ENCODE peak calls at places on chromosomes 11 and 22, in four cellular contexts. One of them, this sample, is unnamed.

GRCh38 chr11:126147268-126148111 is 64.0 kb downstream of the RPUSD4 start:
- DNase-seq in esophagus muscularis mucosa: no peak
- DNase-seq in A549: no peak
- DNase-seq in sigmoid colon: peak
- DNase-seq in this sample: no peak

GRCh38 chr11:808427-809286 is 1.1 kb upstream of the RPLP2 start:
- DNase-seq in esophagus muscularis mucosa: no peak
- DNase-seq in A549: peak
- DNase-seq in sigmoid colon: peak
- DNase-seq in this sample: no peak

GRCh38 chr11:94895971-94896370 is 77.4 kb downstream of the CWC15 start:
- DNase-seq in esophagus muscularis mucosa: no peak
- DNase-seq in A549: no peak
- DNase-seq in sigmoid colon: no peak
- DNase-seq in this sample: no peak

GRCh38 chr22:36475341-36475740 is 6.1 kb downstream of the TXN2 start:
- DNase-seq in esophagus muscularis mucosa: no peak
- DNase-seq in A549: no peak
- DNase-seq in sigmoid colon: no peak
- DNase-seq in this sample: no peak

GRCh38 chr11:69382131-69383128 is 88.5 kb downstream of the MYEOV start:
- DNase-seq in esophagus muscularis mucosa: no peak
- DNase-seq in A549: no peak
- DNase-seq in sigmoid colon: peak
- DNase-seq in this sample: peak

GRCh38 chr22:27100789-27101188 is 443.4 kb downstream of the MIAT start:
- DNase-seq in esophagus muscularis mucosa: no peak
- DNase-seq in A549: no peak
- DNase-seq in sigmoid colon: peak
- DNase-seq in this sample: no peak

GRCh38 chr22:40345801-40346177 is 511 bp upstream of the ADSL start:
- DNase-seq in esophagus muscularis mucosa: no peak
- DNase-seq in A549: no peak
- DNase-seq in sigmoid colon: no peak
- DNase-seq in this sample: no peak

GRCh38 chr11:130435671-130436070 is 7.3 kb upstream of the ADAMTS8 start:
- DNase-seq in esophagus muscularis mucosa: no peak
- DNase-seq in A549: no peak
- DNase-seq in sigmoid colon: no peak
- DNase-seq in this sample: no peak

DNA sequence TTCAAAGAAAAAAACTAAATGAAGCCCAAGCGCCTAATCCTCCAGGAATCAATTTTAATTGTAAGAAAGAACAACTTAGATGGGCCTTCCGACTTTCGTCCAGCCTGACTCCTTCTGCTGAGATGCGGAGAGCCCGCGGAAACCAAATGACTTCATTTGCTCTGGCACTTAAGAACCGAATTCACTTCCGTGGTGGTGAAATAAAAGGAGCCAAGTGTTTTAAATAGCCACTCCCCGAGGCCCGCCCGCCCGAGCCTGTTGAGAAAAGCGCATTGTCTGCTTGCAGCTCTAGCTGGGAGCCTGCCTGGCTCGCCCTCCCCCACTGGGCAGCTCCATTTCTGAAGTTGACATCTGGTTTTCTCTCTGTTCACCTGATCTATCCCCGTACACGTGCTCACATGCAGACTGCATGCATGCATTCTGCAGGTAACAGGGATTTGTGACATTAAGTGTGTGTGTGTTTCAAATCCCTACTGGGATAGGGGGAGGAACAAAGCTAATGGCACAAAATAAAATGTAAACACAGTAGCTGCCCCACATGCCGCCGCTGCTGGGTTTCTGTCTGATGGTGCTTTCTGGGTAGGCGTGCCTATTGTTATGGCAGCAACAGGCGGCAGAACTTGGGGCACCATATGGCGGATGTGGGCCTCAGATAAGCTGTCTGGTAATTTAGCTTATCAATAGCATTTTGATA is 6.2 kb downstream of the TEAD1 start:
- DNase-seq in esophagus muscularis mucosa: no peak
- DNase-seq in A549: no peak
- DNase-seq in sigmoid colon: peak
- DNase-seq in this sample: peak
- H3K4me3 ChIP-seq in esophagus muscularis mucosa: no peak
- H3K4me3 ChIP-seq in A549: peak
- H3K4me3 ChIP-seq in sigmoid colon: peak
- H3K4me3 ChIP-seq in this sample: no peak

GRCh38 chr11:9758676-9759518 is 95.0 kb downstream of the SWAP70 start:
- DNase-seq in esophagus muscularis mucosa: no peak
- DNase-seq in A549: peak
- DNase-seq in sigmoid colon: peak
- DNase-seq in this sample: peak
- TF ChIP-seq POLR2A in esophagus muscularis mucosa: no peak
- TF ChIP-seq POLR2A in A549: peak
- TF ChIP-seq POLR2A in sigmoid colon: no peak
- TF ChIP-seq POLR2A in this sample: no peak

DNA sequence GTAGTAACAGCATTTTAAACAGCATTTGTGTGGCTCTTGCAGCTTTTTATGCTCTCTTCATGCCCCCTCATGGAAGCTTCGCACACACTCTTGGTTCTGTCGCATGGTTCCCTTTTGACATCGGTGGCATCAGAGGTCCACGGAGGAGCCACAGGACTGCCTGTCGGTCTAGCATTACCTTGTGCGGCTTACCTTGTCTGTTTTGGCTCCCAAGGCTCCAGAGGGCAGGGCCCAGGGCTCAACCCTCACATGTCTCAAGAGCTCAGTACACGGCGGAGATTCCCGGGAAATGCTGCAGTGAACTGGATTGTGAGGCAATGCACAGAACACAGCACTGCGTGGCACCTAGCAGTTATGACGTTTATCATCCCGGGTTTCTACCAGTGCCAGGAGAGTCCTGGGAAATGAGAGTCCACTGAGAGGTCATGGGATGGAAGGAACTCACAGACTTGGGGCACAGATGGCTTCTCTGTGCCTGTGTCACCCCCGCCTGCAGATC is 1015.8 kb downstream of the TBC1D22A start:
- DNase-seq in esophagus muscularis mucosa: peak
- DNase-seq in A549: no peak
- DNase-seq in sigmoid colon: no peak
- DNase-seq in this sample: peak
- TF ChIP-seq CTCF in esophagus muscularis mucosa: no peak
- TF ChIP-seq CTCF in A549: no peak
- TF ChIP-seq CTCF in sigmoid colon: no peak
- TF ChIP-seq CTCF in this sample: no peak

DNA sequence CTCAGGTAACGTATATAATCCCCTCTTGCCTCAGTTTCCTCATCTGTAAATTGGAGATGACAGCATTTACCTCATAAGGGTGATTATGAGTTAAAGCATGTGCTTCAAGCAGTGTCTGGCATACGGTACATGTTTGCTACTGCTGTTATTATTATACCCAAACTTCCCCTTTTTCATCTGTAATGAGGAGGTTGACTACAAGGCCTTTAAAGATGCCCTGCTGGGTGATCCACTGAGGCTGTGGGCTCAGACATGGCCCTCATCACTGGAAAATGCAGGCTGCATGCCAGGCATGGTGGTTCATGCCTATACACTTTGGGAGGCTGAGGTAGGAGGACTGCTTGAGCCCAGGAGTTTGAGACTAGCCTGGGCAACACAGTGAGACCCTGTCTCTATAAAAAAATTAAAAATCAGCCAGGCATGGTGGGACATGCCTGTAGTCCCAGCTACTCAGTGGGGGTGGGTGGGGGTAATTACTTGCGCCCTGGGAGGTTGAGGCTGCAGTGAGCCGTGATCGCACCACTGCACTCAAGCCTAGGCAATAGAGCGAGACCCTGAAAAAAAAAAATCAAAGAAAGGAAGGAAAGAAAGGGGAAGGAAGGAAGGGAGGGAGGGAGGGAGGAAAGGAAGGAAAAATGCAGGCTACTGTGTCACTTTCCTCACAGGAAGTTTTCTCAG is 4.3 kb downstream of the PIK3IP1 start:
- DNase-seq in esophagus muscularis mucosa: no peak
- DNase-seq in A549: no peak
- DNase-seq in sigmoid colon: peak
- DNase-seq in this sample: peak
- H3K4me3 ChIP-seq in esophagus muscularis mucosa: no peak
- H3K4me3 ChIP-seq in A549: no peak
- H3K4me3 ChIP-seq in sigmoid colon: no peak
- H3K4me3 ChIP-seq in this sample: no peak

GRCh38 chr11:123430736-123431356 is 777 bp downstream of the GRAMD1B start:
- DNase-seq in esophagus muscularis mucosa: no peak
- DNase-seq in A549: peak
- DNase-seq in sigmoid colon: peak
- DNase-seq in this sample: peak
- TF ChIP-seq POLR2A in esophagus muscularis mucosa: no peak
- TF ChIP-seq POLR2A in A549: peak
- TF ChIP-seq POLR2A in sigmoid colon: peak
- TF ChIP-seq POLR2A in this sample: no peak

DNA sequence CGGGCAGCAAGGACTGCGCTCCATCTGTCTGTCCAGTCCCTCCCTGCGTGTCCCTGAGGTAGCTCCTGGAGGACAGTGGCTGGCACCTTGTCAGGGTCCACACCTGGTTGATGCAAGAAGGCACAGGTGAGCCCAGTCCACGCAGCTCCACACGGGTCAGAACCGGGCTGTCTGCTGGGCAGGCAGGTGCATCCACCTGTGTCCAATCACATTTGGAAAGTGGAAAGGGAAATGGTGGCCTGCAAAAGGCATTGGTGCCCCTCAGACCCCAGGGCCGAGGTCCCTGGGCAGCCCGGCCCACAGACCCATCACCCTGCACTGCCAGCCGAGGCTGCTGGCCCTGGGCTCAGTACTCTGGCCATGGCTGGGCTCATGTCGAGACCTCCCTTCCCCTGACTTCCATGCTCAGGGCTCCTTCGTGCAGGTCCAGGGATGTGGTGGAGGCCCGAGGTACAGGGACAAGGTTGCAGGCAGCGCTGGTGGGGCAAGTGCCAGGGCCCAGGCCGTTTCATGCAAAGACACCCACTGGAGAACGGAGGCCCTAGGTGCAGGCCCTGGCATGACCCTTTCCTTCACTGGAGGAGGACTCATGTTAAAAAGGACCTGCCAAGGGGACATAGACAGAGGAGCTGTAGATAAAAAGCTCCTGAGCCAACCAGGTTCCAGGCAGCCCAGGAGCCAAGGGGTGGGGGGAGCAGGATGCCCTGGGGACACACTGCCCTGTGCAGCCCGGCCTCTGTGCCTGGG is 38.9 kb upstream of the TH start:
- DNase-seq in esophagus muscularis mucosa: no peak
- DNase-seq in A549: no peak
- DNase-seq in sigmoid colon: peak
- DNase-seq in this sample: peak
- TF ChIP-seq CTCF in esophagus muscularis mucosa: no peak
- TF ChIP-seq CTCF in A549: no peak
- TF ChIP-seq CTCF in sigmoid colon: no peak
- TF ChIP-seq CTCF in this sample: no peak

GRCh38 chr11:63868399-63869064 is 29.6 kb downstream of the MARK2 start:
- DNase-seq in esophagus muscularis mucosa: no peak
- DNase-seq in A549: no peak
- DNase-seq in sigmoid colon: no peak
- DNase-seq in this sample: no peak
- H3K4me3 ChIP-seq in esophagus muscularis mucosa: no peak
- H3K4me3 ChIP-seq in A549: no peak
- H3K4me3 ChIP-seq in sigmoid colon: no peak
- H3K4me3 ChIP-seq in this sample: no peak

DNA sequence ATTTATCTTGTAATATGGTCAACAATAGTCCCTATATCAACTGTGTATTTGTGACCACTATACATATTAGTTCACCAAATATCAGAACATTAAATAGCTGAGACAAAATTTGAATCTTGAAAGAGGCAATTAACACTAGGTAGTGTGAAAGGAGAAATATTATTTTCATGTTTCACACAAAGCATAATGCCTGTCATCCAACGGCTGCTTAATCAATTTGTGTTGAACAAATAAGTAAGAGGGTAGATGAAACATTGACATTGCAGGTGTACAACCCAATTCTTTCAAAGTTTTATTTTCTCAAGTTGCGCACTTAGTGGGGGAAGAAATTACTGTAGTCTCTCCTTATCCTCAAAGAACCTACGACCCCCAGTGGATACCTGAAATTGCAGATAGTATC is 3.4 kb upstream of the OR8I2 start:
- DNase-seq in esophagus muscularis mucosa: no peak
- DNase-seq in A549: no peak
- DNase-seq in sigmoid colon: no peak
- DNase-seq in this sample: no peak
- TF ChIP-seq POLR2A in esophagus muscularis mucosa: no peak
- TF ChIP-seq POLR2A in A549: no peak
- TF ChIP-seq POLR2A in sigmoid colon: no peak
- TF ChIP-seq POLR2A in this sample: no peak